ENCODE peak calls at places on chromosome 18, in six cellular contexts. X is endothelial cell; J is NCI-H1092 treated with DMSO at 0.1 percent for 48 hours; Y is activated T-cell treated with anti-CD3 and anti-CD28 coated beads, Interleukin-2, amount 50 U/mL, for 48 hours; O is HS-5; Q is HFFc6. A is an unnamed sample.

GRCh38 chr18:36302676-36303075 is 5.2 kb downstream of the FHOD3 start:
- DNase-seq in X (no peak), J (no peak), Y (no peak), O (no peak), Q (peak; percentile 31), A (no peak)

GRCh38 chr18:76565238-76566173 is 70.5 kb upstream of the ZNF516 start:
- DNase-seq in X (peak; percentile 45), J (no peak), Y (no peak), O (peak; percentile 79), Q (peak; percentile 90), A (no peak)

GRCh38 chr18:26978812-26979341 is 113.4 kb upstream of the AQP4 start:
- DNase-seq in X (no peak), J (no peak), Y (no peak), O (no peak), Q (no peak), A (no peak)

GRCh38 chr18:36828157-36828629 is 609 bp downstream of the TPGS2 start:
- DNase-seq in X (no peak), J (peak; percentile 77), Y (peak; percentile 54), O (no peak), Q (peak; percentile 42), A (no peak)

GRCh38 chr18:29753379-29753778 is 1289.2 kb downstream of the DSC3 start:
- DNase-seq in X (no peak), J (no peak), Y (no peak), O (no peak), Q (peak; percentile 49), A (no peak)

GRCh38 chr18:53887447-53887846 is 337.0 kb downstream of the MBD2 start:
- DNase-seq in X (no peak), J (no peak), Y (no peak), O (no peak), Q (no peak), A (no peak)

GRCh38 chr18:8468911-8469310 is 140.3 kb upstream of the RAB12 start:
- DNase-seq in X (no peak), J (no peak), Y (no peak), O (no peak), Q (no peak), A (no peak)

GRCh38 chr18:57434536-57435494 is at the start of gene ONECUT2:
- DNase-seq in X (peak; percentile 99), J (peak; percentile 98), Y (peak; percentile 81), O (no peak), Q (peak; percentile 91), A (peak; percentile 11)

GRCh38 chr18:59820663-59821062 is 79.1 kb upstream of the PMAIP1 start:
- DNase-seq in X (no peak), J (no peak), Y (no peak), O (peak; percentile 39), Q (peak; percentile 35), A (no peak)

GRCh38 chr18:63213331-63213900 is 106.2 kb downstream of the BCL2 start:
- DNase-seq in X (no peak), J (no peak), Y (peak; percentile 61), O (no peak), Q (no peak), A (no peak)

GRCh38 chr18:53361044-53361443 is 863.4 kb downstream of the MBD2 start:
- DNase-seq in X (no peak), J (no peak), Y (no peak), O (no peak), Q (no peak), A (no peak)

GRCh38 chr18:23032030-23032582 is 99.0 kb downstream of the RBBP8 start:
- DNase-seq in X (no peak), J (no peak), Y (no peak), O (peak; percentile 94), Q (peak; percentile 83), A (peak; percentile 32)